ENCODE peak calls at places on chromosomes 12 and 14, in nine cellular contexts. S, R, Y, P, T, G, Q, N and I are unnamed samples.

GRCh38 chr14:104795781-104796681 is 483 bp upstream of the AKT1 start:
- DNase-seq in Y (peak), Q (peak), P (peak), T (peak), G (peak), N (no peak), S (peak), R (peak), I (peak)

GRCh38 chr12:95838125-95838524 is 20.6 kb upstream of the SNRPF start:
- DNase-seq in G (no peak), P (peak), Q (no peak), R (peak), T (peak), N (no peak), S (no peak), Y (peak), I (peak)

GRCh38 chr14:68306934-68307758 is 485.7 kb downstream of the ZFP36L1 start:
- DNase-seq in Y (no peak), N (no peak), T (no peak), S (no peak), Q (no peak), P (peak), R (no peak), G (no peak), I (no peak)

GRCh38 chr12:27493260-27493935 is 30.6 kb upstream of the PPFIBP1 start:
- DNase-seq in N (no peak), P (peak), R (peak), S (no peak), Q (no peak), Y (peak), T (no peak), G (no peak), I (no peak)

GRCh38 chr12:25054076-25054782 is 105.3 kb upstream of the BCAT1 start:
- DNase-seq in N (no peak), S (no peak), Q (no peak), G (no peak), R (peak), T (no peak), P (peak), Y (peak), I (no peak)

GRCh38 chr14:75417674-75418073 is 10.1 kb upstream of the JDP2 start:
- DNase-seq in P (no peak), Q (no peak), R (peak), N (no peak), Y (no peak), T (peak), S (no peak), G (no peak), I (peak)

GRCh38 chr12:88947486-88948043 is 367.3 kb upstream of the KITLG start:
- DNase-seq in P (peak), N (no peak), R (no peak), Y (no peak), G (no peak), S (no peak), Q (no peak), T (no peak), I (no peak)

GRCh38 chr12:111169032-111169431 is 199.9 kb downstream of the PHETA1 start:
- DNase-seq in Y (no peak), N (no peak), G (no peak), S (no peak), P (no peak), Q (no peak), T (no peak), R (no peak), I (no peak)

GRCh38 chr12:52741378-52742195 is 35.6 kb downstream of the KRT76 start:
- DNase-seq in P (peak), Q (peak), N (peak), R (peak), S (peak), Y (peak), G (peak), T (peak), I (peak)

GRCh38 chr14:56333361-56334279 is 215.4 kb downstream of the PELI2 start:
- DNase-seq in T (peak), P (peak), Y (peak), N (no peak), S (no peak), G (no peak), Q (no peak), R (peak), I (peak)

GRCh38 chr12:1575287-1575798 is 19.0 kb downstream of the FBXL14 start:
- DNase-seq in P (peak), Q (no peak), S (no peak), T (no peak), N (no peak), Y (no peak), G (no peak), R (peak), I (no peak)

GRCh38 chr12:97745406-97746101 is 282.9 kb downstream of the RMST start:
- DNase-seq in Q (no peak), T (no peak), R (no peak), N (no peak), Y (peak), P (no peak), S (no peak), G (no peak), I (no peak)